ENCODE peak calls at places on chromosomes 5 and 9, in six cellular contexts. K is neuronal stem cell, C is H1, V is H9, P is IMR-90, R is mesenchymal stem cell. U is an unnamed sample.

GRCh38 chr5:89064054-89064453 is 181.1 kb upstream of the MEF2C start:
- DNase-seq in K (no peak), C (no peak), V (no peak), P (no peak), R (peak; percentile 67), U (no peak)

GRCh38 chr5:10973316-10973715 is 212.3 kb upstream of the DAP start:
- DNase-seq in K (no peak), C (no peak), V (no peak), P (no peak), R (no peak), U (no peak)

GRCh38 chr5:132136906-132137305 is 63.3 kb downstream of the CSF2 start:
- DNase-seq in K (no peak), C (no peak), V (no peak), P (peak; percentile 88), R (no peak), U (no peak)

GRCh38 chr5:15513379-15513778 is 13.4 kb downstream of the FBXL7 start:
- DNase-seq in K (no peak), C (no peak), V (no peak), P (no peak), R (no peak), U (no peak)

GRCh38 chr5:151139015-151139414 is 18.6 kb downstream of the ANXA6 start:
- DNase-seq in K (no peak), C (no peak), V (no peak), P (no peak), R (no peak), U (no peak)

GRCh38 chr5:67265951-67266350 is 69.4 kb upstream of the CD180 start:
- DNase-seq in K (no peak), C (no peak), V (no peak), P (no peak), R (peak; percentile 45), U (no peak)

GRCh38 chr5:150544606-150545219 is 36.8 kb downstream of the NDST1 start:
- DNase-seq in K (peak; percentile 59), C (peak; percentile 97), V (peak; percentile 91), P (peak; percentile 31), R (peak; percentile 60), U (peak; percentile 91)

GRCh38 chr9:134204991-134205578 is 40.7 kb upstream of the RNU6ATAC start:
- DNase-seq in K (no peak), C (no peak), V (no peak), P (no peak), R (peak; percentile 45), U (no peak)

GRCh38 chr9:98241357-98242104 is 13.9 kb downstream of the TBC1D2 start:
- DNase-seq in K (no peak), C (no peak), V (no peak), P (no peak), R (no peak), U (peak; percentile 72)

GRCh38 chr5:11130111-11130510 is 369.1 kb upstream of the DAP start:
- DNase-seq in K (no peak), C (no peak), V (no peak), P (no peak), R (no peak), U (no peak)

GRCh38 chr5:93328833-93329232 is 252.2 kb downstream of the NR2F1-AS1 start:
- DNase-seq in K (no peak), C (no peak), V (no peak), P (no peak), R (no peak), U (no peak)

GRCh38 chr5:106269252-106269843 is 1401.4 kb downstream of the EFNA5 start:
- DNase-seq in K (no peak), C (no peak), V (no peak), P (peak; percentile 57), R (peak; percentile 60), U (peak; percentile 50)

GRCh38 chr9:8750639-8751041 is 951.1 kb upstream of the DMAC1 start:
- DNase-seq in K (no peak), C (no peak), V (no peak), P (no peak), R (peak; percentile 29), U (peak; percentile 66)

GRCh38 chr5:9361835-9362234 is 184.0 kb downstream of the SEMA5A start:
- DNase-seq in K (peak; percentile 64), C (peak; percentile 83), V (peak; percentile 77), P (peak; percentile 46), R (peak; percentile 58), U (peak; percentile 90)

GRCh38 chr5:151222769-151223446 is 984 bp downstream of the CCDC69 start:
- DNase-seq in K (no peak), C (peak; percentile 60), V (peak; percentile 49), P (no peak), R (peak; percentile 24), U (no peak)

GRCh38 chr5:101418735-101419134 is 515.7 kb upstream of the ST8SIA4 start:
- DNase-seq in K (no peak), C (no peak), V (no peak), P (no peak), R (peak; percentile 68), U (peak; percentile 17)

GRCh38 chr9:109150925-109151547 is 16.0 kb downstream of the FRRS1L start:
- DNase-seq in K (no peak), C (no peak), V (no peak), P (no peak), R (no peak), U (no peak)

GRCh38 chr9:36566813-36567217 is 5.9 kb upstream of the MELK start:
- DNase-seq in K (no peak), C (no peak), V (no peak), P (peak; percentile 25), R (no peak), U (no peak)

GRCh38 chr9:128421474-128422010 is 885 bp downstream of the CERCAM start:
- DNase-seq in K (no peak), C (peak; percentile 57), V (no peak), P (no peak), R (no peak), U (no peak)

GRCh38 chr9:128419061-128419925 is 1.4 kb upstream of the CERCAM start:
- DNase-seq in K (no peak), C (no peak), V (no peak), P (peak; percentile 30), R (peak; percentile 32), U (no peak)

GRCh38 chr9:128422783-128423150 is 2.1 kb downstream of the CERCAM start:
- DNase-seq in K (no peak), C (no peak), V (no peak), P (no peak), R (no peak), U (no peak)

GRCh38 chr9:128420651-128421473 is at the start of gene CERCAM:
- DNase-seq in K (peak; percentile 48), C (peak; percentile 83), V (peak; percentile 65), P (peak; percentile 25), R (peak; percentile 62), U (peak; percentile 47)

DNA sequence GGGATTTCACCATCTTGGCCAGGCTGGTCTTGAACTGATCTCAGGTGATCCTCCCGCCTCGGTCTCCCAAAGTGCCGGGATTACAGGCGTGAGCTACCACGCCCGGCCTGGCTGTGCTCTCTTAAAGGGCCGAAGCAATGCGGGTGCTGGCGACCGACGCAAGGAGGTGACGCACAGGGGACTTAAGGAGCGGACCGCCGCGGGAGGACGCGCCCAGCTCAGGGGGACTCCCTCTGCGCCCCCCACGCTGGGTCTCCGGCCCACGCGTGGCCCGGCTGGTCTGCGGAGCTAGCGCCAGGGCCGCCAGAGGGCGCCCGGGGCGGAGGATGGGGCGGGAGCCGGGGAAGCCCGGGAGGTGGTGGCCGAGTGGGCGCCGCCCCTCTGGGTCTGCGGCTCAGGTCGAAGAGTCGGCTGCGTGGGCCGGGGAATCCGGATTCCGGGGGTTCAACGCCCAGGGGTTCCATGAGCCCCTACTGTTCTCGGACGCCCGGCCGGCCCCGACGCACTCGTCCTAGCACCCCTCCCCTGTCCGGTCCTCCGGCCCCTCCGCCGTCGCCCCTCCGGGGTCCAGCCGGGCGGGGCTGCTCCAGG is 502 bp upstream of the CERCAM start:
- DNase-seq in K (peak; percentile 62), C (peak; percentile 83), V (no peak), P (peak; percentile 45), R (peak; percentile 77), U (peak; percentile 56)
- H2BK5ac ChIP-seq in K (peak overlapping the region; percentile 75), C (no peak overlapping the region), V (no peak overlapping the region), P (peak overlapping the region; percentile 74), R (no peak overlapping the region), U (no peak overlapping the region)

GRCh38 chr9:14322211-14323082 is 8.5 kb upstream of the NFIB start:
- DNase-seq in K (peak; percentile 88), C (peak; percentile 89), V (peak; percentile 90), P (peak; percentile 76), R (peak; percentile 90), U (peak; percentile 95)

GRCh38 chr9:14323969-14324366 is 10.0 kb upstream of the NFIB start:
- DNase-seq in K (no peak), C (no peak), V (no peak), P (no peak), R (no peak), U (no peak)

GRCh38 chr9:14321517-14322125 is 7.7 kb upstream of the NFIB start:
- DNase-seq in K (no peak), C (no peak), V (no peak), P (no peak), R (no peak), U (no peak)

GRCh38 chr9:14323083-14323968 is 9.4 kb upstream of the NFIB start:
- DNase-seq in K (no peak), C (no peak), V (no peak), P (no peak), R (peak; percentile 41), U (no peak)

GRCh38 chr9:14326264-14326826 is 12.4 kb upstream of the NFIB start:
- DNase-seq in K (no peak), C (no peak), V (no peak), P (peak; percentile 74), R (peak; percentile 57), U (no peak)
- H3K4me2 ChIP-seq in K (no peak overlapping the region), C (no peak overlapping the region), V (no peak overlapping the region), P (no peak overlapping the region), R (no peak overlapping the region), U (no peak overlapping the region)

DNA sequence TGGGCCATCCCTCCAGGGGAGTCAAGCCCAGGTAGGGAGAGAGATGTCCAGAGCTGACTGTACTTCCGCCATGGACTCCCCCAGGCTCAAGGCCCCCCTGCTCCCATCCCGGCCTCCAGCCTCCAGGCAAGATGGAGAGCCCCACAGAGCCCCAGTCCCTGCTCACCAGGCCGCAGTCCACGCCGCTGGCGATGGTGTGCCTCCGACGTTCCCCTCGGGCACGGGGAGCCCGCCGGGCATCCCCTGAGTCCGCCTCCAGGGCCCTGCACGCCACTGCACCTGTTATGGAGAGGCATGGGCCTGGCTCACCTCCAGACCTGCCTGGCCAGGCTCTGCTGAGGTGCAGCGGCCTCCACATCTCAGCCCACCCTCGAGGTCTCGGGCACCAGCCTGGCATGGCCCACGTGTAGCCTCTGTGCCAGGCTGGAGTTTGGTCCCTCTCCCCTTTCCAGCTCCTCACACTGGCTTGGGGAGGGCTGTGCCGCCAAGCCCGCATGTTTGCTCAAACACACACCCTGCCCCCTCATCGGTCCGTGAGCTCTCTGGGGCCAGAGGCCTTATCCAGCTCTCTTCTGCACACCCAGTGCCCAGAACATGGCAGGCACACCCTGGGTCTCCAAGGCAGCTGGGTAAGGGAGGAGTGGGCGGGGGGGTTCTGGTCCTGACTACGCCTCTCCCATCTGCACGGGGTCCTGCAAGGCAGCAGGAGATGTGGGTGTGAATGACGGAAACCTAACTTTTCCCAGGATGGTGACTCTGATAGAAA is 4.1 kb downstream of the SAPCD2 start:
- DNase-seq in K (no peak), C (no peak), V (no peak), P (no peak), R (no peak), U (no peak)
- H2BK5ac ChIP-seq in K (no peak overlapping the region), C (no peak overlapping the region), V (no peak overlapping the region), P (no peak overlapping the region), R (no peak overlapping the region), U (no peak overlapping the region)

DNA sequence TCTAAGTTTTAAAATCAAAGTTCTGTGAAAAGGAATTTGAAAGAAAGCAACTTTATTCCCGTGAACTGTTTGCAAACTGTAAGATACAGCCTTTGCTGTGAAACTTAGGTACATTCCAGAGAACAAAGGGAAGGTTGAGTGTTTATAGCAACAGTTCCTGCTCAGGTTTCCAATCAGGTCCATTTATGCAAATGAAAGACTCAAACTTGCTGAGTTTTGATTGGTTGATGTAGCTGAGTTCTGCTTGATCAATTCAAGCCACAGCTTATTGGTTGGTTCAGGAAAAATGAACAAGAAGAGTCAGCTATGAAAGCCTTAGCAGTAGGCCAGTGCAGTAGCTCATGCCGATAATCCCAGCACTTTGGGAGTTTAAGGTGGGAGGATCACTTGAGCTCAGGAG is 37.9 kb downstream of the SLC27A6 start:
- DNase-seq in K (no peak), C (no peak), V (no peak), P (no peak), R (no peak), U (peak; percentile 51)
- H3K4me2 ChIP-seq in K (no peak overlapping the region), C (no peak overlapping the region), V (peak overlapping the region; percentile 55), P (no peak overlapping the region), R (no peak overlapping the region), U (no peak overlapping the region)